ENCODE peak calls at places on chromosomes 7 and 10, in four cellular contexts. Z, N, P and K are unnamed samples.

GRCh38 chr10:36281871-36282331 is 639.8 kb upstream of the FZD8 start:
- DNase-seq in N (no peak), Z (no peak), P (peak; percentile 47), K (peak; percentile 9)

GRCh38 chr10:266974-267425 is 131.7 kb downstream of the ZMYND11 start:
- DNase-seq in N (no peak), Z (no peak), P (peak; percentile 53), K (peak; percentile 66)

GRCh38 chr10:101818958-101819633 is 852 bp upstream of the OGA start:
- DNase-seq in N (peak; percentile 62), Z (no peak), P (no peak), K (no peak)

GRCh38 chr7:131501422-131501821 is 55.0 kb downstream of the PODXL start:
- DNase-seq in N (no peak), Z (peak; percentile 57), P (peak; percentile 75), K (peak; percentile 73)

GRCh38 chr10:120827251-120827875 is 23.8 kb upstream of the WDR11 start:
- DNase-seq in N (no peak), Z (no peak), P (no peak), K (no peak)

GRCh38 chr7:44970521-44971051 is 8.2 kb downstream of the MYO1G start:
- DNase-seq in N (peak; percentile 60), P (no peak), Z (no peak), K (no peak)

GRCh38 chr7:130392456-130392860 is 12.2 kb downstream of the CPA1 start:
- DNase-seq in Z (no peak), N (no peak), P (peak; percentile 7), K (peak; percentile 45)

GRCh38 chr10:66931949-66932343 is 6.1 kb downstream of the LRRTM3 start:
- DNase-seq in P (no peak), Z (no peak), N (no peak), K (no peak)

GRCh38 chr7:113301983-113302382 is 183.6 kb upstream of the SMIM30 start:
- DNase-seq in Z (no peak), P (no peak), N (no peak), K (no peak)

GRCh38 chr7:141053626-141054025 is 20.2 kb upstream of the TMEM178B start:
- DNase-seq in P (peak; percentile 12), N (no peak), Z (no peak), K (peak; percentile 63)

GRCh38 chr10:93757136-93757535 is 600 bp upstream of the LGI1 start:
- DNase-seq in P (no peak), Z (no peak), N (no peak), K (no peak)

GRCh38 chr10:94220717-94221116 is 142.0 kb downstream of the NOC3L start:
- DNase-seq in P (no peak), Z (no peak), N (no peak), K (no peak)

GRCh38 chr10:120422459-120422858 is 34.6 kb upstream of the PLPP4 start:
- DNase-seq in Z (no peak), P (peak; percentile 96), N (no peak), K (peak; percentile 66)

GRCh38 chr7:138460649-138461607 is 869 bp downstream of the TRIM24 start:
- DNase-seq in Z (peak; percentile 57), P (peak; percentile 56), N (peak; percentile 84), K (peak; percentile 60)

GRCh38 chr10:75623310-75623940 is 192.0 kb downstream of the LRMDA start:
- DNase-seq in N (no peak), P (no peak), Z (no peak), K (no peak)

GRCh38 chr10:102395677-102396197 is at the start of gene NFKB2:
- DNase-seq in N (no peak), P (no peak), Z (no peak), K (peak; percentile 20)

GRCh38 chr10:72009430-72010081 is 45.4 kb downstream of the CHST3 start:
- DNase-seq in Z (no peak), N (peak; percentile 76), P (peak; percentile 100), K (peak; percentile 98)

GRCh38 chr7:155206286-155207020 is 91.2 kb upstream of the INSIG1 start:
- DNase-seq in Z (peak; percentile 42), P (peak; percentile 81), N (peak; percentile 80), K (peak; percentile 78)

GRCh38 chr7:131031100-131031868 is 296.4 kb upstream of the MKLN1 start:
- DNase-seq in Z (no peak), N (no peak), P (no peak), K (no peak)

GRCh38 chr10:60031664-60032063 is 125.3 kb upstream of the CCDC6 start:
- DNase-seq in N (no peak), Z (no peak), P (no peak), K (peak; percentile 33)